ENCODE peak calls at places on chromosomes 1 and 21, in five cellular contexts. One of them, this sample, is unnamed.

GRCh38 chr1:232339077-232339476 is 290.9 kb downstream of the SIPA1L2 start:
- DNase-seq in COR-L47: no peak
- DNase-seq in AG04449: no peak
- DNase-seq in psoas muscle: no peak
- DNase-seq in colonic mucosa: no peak
- DNase-seq in this sample: no peak

GRCh38 chr1:171784779-171785178 is 3.3 kb downstream of the METTL13 start:
- DNase-seq in AG04449: no peak
- DNase-seq in COR-L47: no peak
- DNase-seq in colonic mucosa: no peak
- DNase-seq in psoas muscle: no peak
- DNase-seq in this sample: no peak

GRCh38 chr1:71462247-71462646 is 381.4 kb upstream of the ZRANB2 start:
- DNase-seq in colonic mucosa: no peak
- DNase-seq in COR-L47: no peak
- DNase-seq in AG04449: no peak
- DNase-seq in psoas muscle: no peak
- DNase-seq in this sample: no peak

GRCh38 chr1:14606632-14607031 is 8.1 kb downstream of the KAZN start:
- DNase-seq in colonic mucosa: no peak
- DNase-seq in COR-L47: peak
- DNase-seq in psoas muscle: no peak
- DNase-seq in AG04449: no peak
- DNase-seq in this sample: no peak

GRCh38 chr1:54846716-54847284 is 40.2 kb downstream of the DHCR24 start:
- DNase-seq in AG04449: no peak
- DNase-seq in colonic mucosa: no peak
- DNase-seq in psoas muscle: no peak
- DNase-seq in COR-L47: no peak
- DNase-seq in this sample: no peak

GRCh38 chr1:109772658-109773202 is 9.0 kb upstream of the EPS8L3 start:
- DNase-seq in colonic mucosa: no peak
- DNase-seq in AG04449: no peak
- DNase-seq in COR-L47: no peak
- DNase-seq in psoas muscle: no peak
- DNase-seq in this sample: no peak

GRCh38 chr21:37072239-37072987 is 458 bp downstream of the PIGP start:
- DNase-seq in COR-L47: peak
- DNase-seq in colonic mucosa: peak
- DNase-seq in AG04449: no peak
- DNase-seq in psoas muscle: peak
- DNase-seq in this sample: no peak

GRCh38 chr1:246503341-246503740 is 3.7 kb downstream of the SMYD3 start:
- DNase-seq in psoas muscle: no peak
- DNase-seq in COR-L47: no peak
- DNase-seq in AG04449: no peak
- DNase-seq in colonic mucosa: no peak
- DNase-seq in this sample: no peak

GRCh38 chr1:202084791-202085681 is 37.7 kb upstream of the GPR37L1 start:
- DNase-seq in AG04449: no peak
- DNase-seq in COR-L47: peak
- DNase-seq in psoas muscle: no peak
- DNase-seq in colonic mucosa: peak
- DNase-seq in this sample: no peak

GRCh38 chr21:33402011-33402979 is 918 bp upstream of the IFNGR2 start:
- DNase-seq in AG04449: no peak
- DNase-seq in psoas muscle: peak
- DNase-seq in COR-L47: no peak
- DNase-seq in colonic mucosa: peak
- DNase-seq in this sample: peak

GRCh38 chr1:173367136-173367535 is 110.0 kb upstream of the PRDX6 start:
- DNase-seq in COR-L47: no peak
- DNase-seq in AG04449: no peak
- DNase-seq in psoas muscle: no peak
- DNase-seq in colonic mucosa: no peak
- DNase-seq in this sample: no peak

GRCh38 chr1:78369546-78369945 is 121.2 kb upstream of the PTGFR start:
- DNase-seq in colonic mucosa: no peak
- DNase-seq in COR-L47: no peak
- DNase-seq in AG04449: no peak
- DNase-seq in psoas muscle: no peak
- DNase-seq in this sample: no peak

GRCh38 chr1:15799004-15799867 is 8.2 kb downstream of the UQCRHL start:
- DNase-seq in AG04449: peak
- DNase-seq in colonic mucosa: no peak
- DNase-seq in COR-L47: no peak
- DNase-seq in psoas muscle: peak
- DNase-seq in this sample: no peak

GRCh38 chr1:108192581-108192980 is 7.6 kb downstream of the SLC25A24 start:
- DNase-seq in COR-L47: no peak
- DNase-seq in colonic mucosa: no peak
- DNase-seq in AG04449: no peak
- DNase-seq in psoas muscle: no peak
- DNase-seq in this sample: no peak

GRCh38 chr1:110003747-110004428 is 19.3 kb downstream of the AHCYL1 start:
- DNase-seq in psoas muscle: peak
- DNase-seq in AG04449: peak
- DNase-seq in COR-L47: no peak
- DNase-seq in colonic mucosa: peak
- DNase-seq in this sample: no peak

GRCh38 chr1:5598824-5599395 is 393.3 kb downstream of the NPHP4 start:
- DNase-seq in colonic mucosa: peak
- DNase-seq in psoas muscle: no peak
- DNase-seq in COR-L47: no peak
- DNase-seq in AG04449: no peak
- DNase-seq in this sample: no peak

GRCh38 chr21:26982767-26983166 is 15.9 kb upstream of the ADAMTS5 start:
- DNase-seq in colonic mucosa: no peak
- DNase-seq in AG04449: no peak
- DNase-seq in psoas muscle: no peak
- DNase-seq in COR-L47: no peak
- DNase-seq in this sample: no peak

GRCh38 chr1:48236716-48237470 is 14.4 kb downstream of the SLC5A9 start:
- DNase-seq in COR-L47: peak
- DNase-seq in colonic mucosa: peak
- DNase-seq in AG04449: no peak
- DNase-seq in psoas muscle: no peak
- DNase-seq in this sample: peak

GRCh38 chr21:35635261-35635660 is 425.1 kb downstream of the SETD4 start:
- DNase-seq in AG04449: peak
- DNase-seq in COR-L47: no peak
- DNase-seq in psoas muscle: no peak
- DNase-seq in colonic mucosa: no peak
- DNase-seq in this sample: no peak

GRCh38 chr1:67892451-67893125 is 59.3 kb upstream of the GNG12 start:
- DNase-seq in AG04449: no peak
- DNase-seq in COR-L47: no peak
- DNase-seq in psoas muscle: no peak
- DNase-seq in colonic mucosa: no peak
- DNase-seq in this sample: no peak

GRCh38 chr1:89725016-89725380 is 92.1 kb downstream of the LRRC8C start:
- DNase-seq in psoas muscle: peak
- DNase-seq in COR-L47: no peak
- DNase-seq in colonic mucosa: peak
- DNase-seq in AG04449: peak
- DNase-seq in this sample: no peak

GRCh38 chr1:246988316-246988715 is 19.5 kb downstream of the ZNF695 start:
- DNase-seq in AG04449: no peak
- DNase-seq in colonic mucosa: no peak
- DNase-seq in COR-L47: no peak
- DNase-seq in psoas muscle: no peak
- DNase-seq in this sample: no peak

GRCh38 chr1:213070399-213070798 is 19.4 kb downstream of the RPS6KC1 start:
- DNase-seq in colonic mucosa: no peak
- DNase-seq in psoas muscle: no peak
- DNase-seq in COR-L47: no peak
- DNase-seq in AG04449: no peak
- DNase-seq in this sample: peak

GRCh38 chr1:4153571-4153970 is 253.5 kb upstream of the C1orf174 start:
- DNase-seq in psoas muscle: no peak
- DNase-seq in COR-L47: no peak
- DNase-seq in colonic mucosa: no peak
- DNase-seq in AG04449: no peak
- DNase-seq in this sample: no peak

GRCh38 chr1:38125837-38126520 is 79.4 kb upstream of the POU3F1 start:
- DNase-seq in AG04449: no peak
- DNase-seq in psoas muscle: no peak
- DNase-seq in COR-L47: no peak
- DNase-seq in colonic mucosa: no peak
- DNase-seq in this sample: no peak

GRCh38 chr1:3349161-3349967 is 105.1 kb upstream of the ARHGEF16 start:
- DNase-seq in colonic mucosa: no peak
- DNase-seq in psoas muscle: no peak
- DNase-seq in COR-L47: peak
- DNase-seq in AG04449: no peak
- DNase-seq in this sample: no peak

GRCh38 chr1:63042278-63042677 is 258.3 kb downstream of the ATG4C start:
- DNase-seq in psoas muscle: no peak
- DNase-seq in AG04449: no peak
- DNase-seq in COR-L47: peak
- DNase-seq in colonic mucosa: no peak
- DNase-seq in this sample: no peak

GRCh38 chr1:9892563-9893528 is 17.2 kb downstream of the CTNNBIP1 start:
- DNase-seq in psoas muscle: no peak
- DNase-seq in colonic mucosa: no peak
- DNase-seq in COR-L47: no peak
- DNase-seq in AG04449: peak
- DNase-seq in this sample: no peak

GRCh38 chr1:218669431-218669830 is 324.3 kb downstream of the TGFB2 start:
- DNase-seq in colonic mucosa: no peak
- DNase-seq in COR-L47: no peak
- DNase-seq in AG04449: no peak
- DNase-seq in psoas muscle: no peak
- DNase-seq in this sample: no peak

GRCh38 chr1:232029297-232029696 is 402.7 kb downstream of the DISC1 start:
- DNase-seq in AG04449: no peak
- DNase-seq in psoas muscle: no peak
- DNase-seq in COR-L47: peak
- DNase-seq in colonic mucosa: no peak
- DNase-seq in this sample: peak

GRCh38 chr1:205907794-205908193 is 35.5 kb downstream of the SLC26A9 start:
- DNase-seq in AG04449: no peak
- DNase-seq in psoas muscle: no peak
- DNase-seq in COR-L47: peak
- DNase-seq in colonic mucosa: no peak
- DNase-seq in this sample: peak

GRCh38 chr21:25506887-25507286 is 100.4 kb downstream of the MRPL39 start:
- DNase-seq in psoas muscle: no peak
- DNase-seq in COR-L47: no peak
- DNase-seq in colonic mucosa: no peak
- DNase-seq in AG04449: peak
- DNase-seq in this sample: no peak